ENCODE peak calls at places on chromosomes 13 and 19, in seven cellular contexts. Z, H, G, U, V, S and B are unnamed samples.

GRCh38 chr13:95650691-95651090 is 6.2 kb upstream of the DZIP1 start:
- DNase-seq in Z (no peak), H (no peak), G (no peak), U (no peak), V (no peak), S (no peak), B (no peak)

GRCh38 chr19:42440357-42441046 is 2.2 kb downstream of the CXCL17 start:
- DNase-seq in Z (peak; percentile 77), H (peak; percentile 72), G (peak; percentile 82), U (no peak), V (peak; percentile 68), S (peak; percentile 59), B (no peak)

GRCh38 chr13:103222683-103223082 is 156.5 kb upstream of the SLC10A2 start:
- DNase-seq in Z (no peak), H (no peak), G (no peak), U (no peak), V (no peak), S (no peak), B (no peak)

GRCh38 chr19:5321851-5322681 is 18.5 kb downstream of the PTPRS start:
- DNase-seq in Z (no peak), H (no peak), G (no peak), U (no peak), V (no peak), S (no peak), B (no peak)

GRCh38 chr13:73608157-73608516 is 526.1 kb downstream of the KLF12 start:
- DNase-seq in Z (no peak), H (no peak), G (no peak), U (no peak), V (no peak), S (no peak), B (no peak)

GRCh38 chr19:43820861-43821215 is 6.3 kb upstream of the ZNF283 start:
- DNase-seq in Z (no peak), H (no peak), G (no peak), U (no peak), V (no peak), S (no peak), B (no peak)

GRCh38 chr19:40633207-40633606 is 32.0 kb downstream of the LTBP4 start:
- DNase-seq in Z (no peak), H (no peak), G (no peak), U (peak; percentile 26), V (no peak), S (peak; percentile 85), B (no peak)

GRCh38 chr13:66353664-66354063 is 876.5 kb downstream of the PCDH9 start:
- DNase-seq in Z (no peak), H (no peak), G (no peak), U (no peak), V (no peak), S (no peak), B (no peak)

GRCh38 chr13:98613591-98613990 is 36.7 kb upstream of the STK24 start:
- DNase-seq in Z (no peak), H (no peak), G (no peak), U (no peak), V (no peak), S (no peak), B (no peak)

GRCh38 chr13:36207672-36208071 is 6.7 kb downstream of the SOHLH2 start:
- DNase-seq in Z (no peak), H (no peak), G (no peak), U (no peak), V (no peak), S (no peak), B (no peak)

GRCh38 chr19:27822336-27822735 is 1390.6 kb downstream of the UQCRFS1 start:
- DNase-seq in Z (no peak), H (no peak), G (no peak), U (no peak), V (no peak), S (no peak), B (no peak)

GRCh38 chr13:48873598-48873997 is 102.1 kb upstream of the FNDC3A start:
- DNase-seq in Z (no peak), H (no peak), G (no peak), U (no peak), V (no peak), S (peak; percentile 59), B (no peak)

DNA sequence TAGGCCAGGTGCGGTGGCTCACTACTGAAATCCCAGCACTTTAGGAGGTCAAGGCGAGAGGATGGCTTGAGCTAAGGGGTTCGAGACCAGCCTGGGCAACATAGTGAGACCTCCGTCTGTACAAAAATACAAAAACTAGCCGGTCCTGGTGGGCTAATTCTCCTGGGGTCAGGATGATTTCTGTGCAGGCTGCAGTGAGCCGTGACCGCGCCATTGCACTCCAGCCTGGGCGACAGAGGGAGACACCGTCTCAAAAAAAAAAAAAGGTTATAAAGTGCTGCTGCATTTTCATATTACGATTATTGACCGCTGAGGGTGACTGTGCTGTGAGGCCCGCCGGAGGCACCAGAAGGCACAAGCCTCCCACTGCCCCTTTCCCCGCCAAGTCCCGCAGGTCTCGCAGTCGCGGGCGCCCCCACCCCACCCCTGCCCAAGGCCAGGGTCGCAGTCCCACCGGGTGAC is 477 bp upstream of the PLEKHF1 start:
- DNase-seq in Z (no peak), H (no peak), G (no peak), U (no peak), V (no peak), S (no peak), B (no peak)
- TF ChIP-seq CTCF in Z (peak; percentile 45), H (no peak), G (no peak), U (no peak), V (peak; percentile 12), S (no peak), B (no peak)

DNA sequence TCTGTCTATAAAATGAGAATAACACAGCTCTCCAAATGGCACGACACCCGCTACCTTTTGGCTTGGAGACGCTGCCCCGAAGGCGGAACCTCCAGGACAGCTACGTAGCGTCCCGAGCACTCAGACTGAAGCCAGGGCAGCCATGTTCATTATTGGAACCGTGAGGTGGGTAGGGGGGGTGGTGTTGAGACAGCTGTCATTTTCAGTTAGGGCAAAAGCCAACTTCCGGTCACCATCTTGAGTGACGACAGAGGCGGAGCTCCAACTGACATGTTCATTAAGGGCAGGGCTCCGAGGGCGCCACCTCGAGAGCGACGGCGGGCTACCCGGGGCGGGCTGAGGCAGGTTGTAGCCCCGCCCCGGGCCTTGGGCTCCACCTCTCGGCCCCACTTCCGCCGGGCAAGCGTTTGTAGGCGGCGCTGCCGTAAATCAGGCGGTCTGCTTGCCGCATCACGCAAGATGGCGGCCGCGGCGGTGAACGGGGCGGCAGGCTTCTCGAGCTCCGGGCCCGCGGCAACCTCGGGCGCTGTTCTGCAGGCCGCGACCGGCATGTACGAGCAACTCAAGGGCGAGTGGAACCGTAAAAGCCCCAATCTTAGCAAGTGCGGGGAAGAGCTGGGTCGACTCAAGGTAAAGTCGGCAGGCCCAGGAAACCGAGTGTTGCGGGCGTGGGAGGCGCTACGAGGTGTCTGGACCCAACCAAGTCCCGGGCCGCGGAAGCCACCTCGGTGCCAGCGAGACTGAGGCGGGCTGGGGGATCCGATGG is at the start of gene PSMD8:
- DNase-seq in Z (peak; percentile 99), H (peak; percentile 99), G (peak; percentile 97), U (peak; percentile 86), V (peak; percentile 99), S (peak; percentile 97), B (peak; percentile 92)
- TF ChIP-seq CTCF in Z (peak; percentile 36), H (peak; percentile 41), G (no peak), U (peak; percentile 36), V (peak; percentile 38), S (peak; percentile 41), B (no peak)

GRCh38 chr19:33192010-33192409 is 2.1 kb upstream of the LRP3 start:
- DNase-seq in Z (no peak), H (no peak), G (peak; percentile 25), U (no peak), V (no peak), S (no peak), B (no peak)
- TF ChIP-seq CTCF in Z (no peak), H (no peak), G (peak; percentile 19), U (no peak), V (no peak), S (peak; percentile 5), B (no peak)

DNA sequence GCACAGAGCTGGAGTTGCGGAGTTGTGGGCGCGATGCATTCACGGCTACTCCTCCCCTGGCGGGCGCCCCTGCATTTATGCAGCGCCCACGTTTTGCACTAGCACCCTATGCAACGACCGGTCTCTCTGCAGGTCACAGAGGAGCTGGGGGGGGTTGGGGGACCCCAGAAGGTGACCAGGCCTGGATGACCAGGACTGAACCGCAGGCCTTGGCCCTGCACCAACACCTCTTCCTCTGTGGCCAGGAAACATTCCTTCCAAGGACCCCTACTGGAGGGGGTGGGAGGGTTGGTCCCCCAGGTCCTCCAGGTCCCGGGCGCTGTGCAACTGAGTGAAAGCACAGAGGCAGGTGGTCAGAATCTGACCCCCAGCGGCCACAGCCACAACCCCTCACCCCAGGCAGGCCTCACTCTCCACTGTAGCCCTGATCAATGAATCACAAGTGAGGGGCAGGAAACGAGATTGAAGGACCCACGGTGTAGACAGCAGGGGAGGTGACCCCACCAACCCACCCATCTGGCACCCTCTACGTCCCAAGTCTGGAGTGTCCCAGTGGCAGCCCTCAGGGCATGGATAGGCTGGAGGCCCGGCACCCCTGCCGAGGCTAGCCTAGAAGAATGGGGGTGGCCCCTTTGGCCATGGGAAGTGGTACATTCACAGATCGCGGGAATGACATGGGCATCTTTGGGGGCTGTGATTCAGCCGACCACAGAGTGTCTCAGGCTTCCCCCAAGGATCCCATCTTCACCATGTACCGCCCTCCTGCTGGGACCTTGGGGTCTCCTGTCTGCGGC is 11.1 kb upstream of the MKNK2 start:
- DNase-seq in Z (no peak), H (no peak), G (no peak), U (no peak), V (no peak), S (no peak), B (no peak)
- TF ChIP-seq CTCF in Z (no peak), H (no peak), G (no peak), U (no peak), V (no peak), S (no peak), B (no peak)

GRCh38 chr13:102212729-102213128 is 189.1 kb downstream of the FGF14 start:
- DNase-seq in Z (no peak), H (no peak), G (no peak), U (no peak), V (no peak), S (no peak), B (no peak)
- TF ChIP-seq CTCF in Z (no peak), H (no peak), G (no peak), U (no peak), V (no peak), S (no peak), B (no peak)

DNA sequence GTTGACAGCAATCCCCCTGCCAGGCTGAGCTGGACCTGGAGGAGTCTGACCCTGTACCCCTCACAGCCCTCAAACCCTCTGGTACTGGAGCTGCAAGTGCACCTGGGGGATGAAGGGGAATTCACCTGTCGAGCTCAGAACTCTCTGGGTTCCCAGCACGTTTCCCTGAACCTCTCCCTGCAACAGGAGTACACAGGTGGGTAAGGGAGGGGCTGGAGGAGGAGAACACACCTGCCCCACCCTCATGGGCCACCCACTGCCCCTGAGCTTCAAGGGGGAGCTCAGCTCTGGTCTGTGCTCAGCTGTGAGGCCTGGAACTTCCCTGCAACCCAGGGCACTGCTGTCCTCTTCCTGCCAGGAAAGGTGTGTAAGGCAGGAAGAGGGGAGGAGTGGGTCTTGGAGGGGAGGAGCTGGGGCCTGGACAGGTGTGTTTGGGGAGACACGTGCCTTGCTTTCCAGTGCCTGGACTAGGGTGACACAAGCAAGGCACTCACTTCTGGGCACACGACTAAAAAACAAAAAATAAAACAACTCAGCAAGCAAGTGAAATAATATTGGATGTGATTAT is 3.9 kb downstream of the SIGLEC7 start:
- DNase-seq in Z (no peak), H (no peak), G (no peak), U (no peak), V (no peak), S (no peak), B (no peak)
- TF ChIP-seq CTCF in Z (no peak), H (no peak), G (no peak), U (no peak), V (no peak), S (no peak), B (no peak)